ENCODE peak calls at places on chromosomes 4 and X, in ten cellular contexts. One of them, this sample, is unnamed.

GRCh38 chrX:425056-425455 is 38.3 kb upstream of the PPP2R3B start:
- DNase-seq in hepatocyte: no peak
- DNase-seq in fibroblast of the aortic adventitia: no peak
- DNase-seq in renal cortical epithelial cell: no peak
- DNase-seq in EH: no peak
- DNase-seq in activated T-cell treated with anti-CD3 and anti-CD28 coated beads for 48 hours: no peak
- DNase-seq in CD4-positive, alpha-beta T cell: no peak
- DNase-seq in HFF-Myc: no peak
- DNase-seq in M059J: no peak
- DNase-seq in lower lobe of right lung: peak; percentile 39
- DNase-seq in this sample: no peak

GRCh38 chr4:123390846-123391456 is 5.6 kb upstream of the SPRY1 start:
- DNase-seq in HFF-Myc: no peak
- DNase-seq in EH: peak; percentile 31
- DNase-seq in CD4-positive, alpha-beta T cell: no peak
- DNase-seq in M059J: peak; percentile 15
- DNase-seq in fibroblast of the aortic adventitia: peak; percentile 59
- DNase-seq in hepatocyte: peak; percentile 27
- DNase-seq in lower lobe of right lung: no peak
- DNase-seq in activated T-cell treated with anti-CD3 and anti-CD28 coated beads for 48 hours: no peak
- DNase-seq in renal cortical epithelial cell: peak; percentile 33
- DNase-seq in this sample: no peak

GRCh38 chr4:185343726-185344581 is 51.8 kb downstream of the LRP2BP start:
- DNase-seq in EH: peak; percentile 75
- DNase-seq in CD4-positive, alpha-beta T cell: no peak
- DNase-seq in M059J: peak; percentile 40
- DNase-seq in fibroblast of the aortic adventitia: peak; percentile 78
- DNase-seq in HFF-Myc: no peak
- DNase-seq in hepatocyte: peak; percentile 10
- DNase-seq in renal cortical epithelial cell: no peak
- DNase-seq in lower lobe of right lung: no peak
- DNase-seq in activated T-cell treated with anti-CD3 and anti-CD28 coated beads for 48 hours: peak; percentile 10
- DNase-seq in this sample: no peak

GRCh38 chr4:127012549-127012948 is 620.2 kb upstream of the INTU start:
- DNase-seq in CD4-positive, alpha-beta T cell: no peak
- DNase-seq in renal cortical epithelial cell: peak; percentile 87
- DNase-seq in fibroblast of the aortic adventitia: peak; percentile 38
- DNase-seq in EH: peak; percentile 59
- DNase-seq in HFF-Myc: no peak
- DNase-seq in M059J: peak; percentile 67
- DNase-seq in hepatocyte: no peak
- DNase-seq in lower lobe of right lung: no peak
- DNase-seq in activated T-cell treated with anti-CD3 and anti-CD28 coated beads for 48 hours: no peak
- DNase-seq in this sample: no peak

GRCh38 chr4:138050601-138051000 is 191.5 kb downstream of the SLC7A11 start:
- DNase-seq in M059J: no peak
- DNase-seq in lower lobe of right lung: no peak
- DNase-seq in activated T-cell treated with anti-CD3 and anti-CD28 coated beads for 48 hours: no peak
- DNase-seq in hepatocyte: no peak
- DNase-seq in renal cortical epithelial cell: no peak
- DNase-seq in HFF-Myc: no peak
- DNase-seq in CD4-positive, alpha-beta T cell: no peak
- DNase-seq in fibroblast of the aortic adventitia: no peak
- DNase-seq in EH: no peak
- DNase-seq in this sample: no peak

GRCh38 chrX:40006025-40007017 is 91.4 kb downstream of the BCOR start:
- DNase-seq in CD4-positive, alpha-beta T cell: peak; percentile 30
- DNase-seq in M059J: peak; percentile 60
- DNase-seq in EH: peak; percentile 16
- DNase-seq in activated T-cell treated with anti-CD3 and anti-CD28 coated beads for 48 hours: peak; percentile 27
- DNase-seq in hepatocyte: peak; percentile 67
- DNase-seq in HFF-Myc: no peak
- DNase-seq in lower lobe of right lung: peak; percentile 54
- DNase-seq in fibroblast of the aortic adventitia: no peak
- DNase-seq in renal cortical epithelial cell: no peak
- DNase-seq in this sample: no peak

GRCh38 chr4:5469151-5469775 is 239.1 kb downstream of the EVC2 start:
- DNase-seq in lower lobe of right lung: no peak
- DNase-seq in hepatocyte: no peak
- DNase-seq in fibroblast of the aortic adventitia: no peak
- DNase-seq in EH: no peak
- DNase-seq in activated T-cell treated with anti-CD3 and anti-CD28 coated beads for 48 hours: no peak
- DNase-seq in HFF-Myc: no peak
- DNase-seq in renal cortical epithelial cell: no peak
- DNase-seq in CD4-positive, alpha-beta T cell: no peak
- DNase-seq in M059J: no peak
- DNase-seq in this sample: no peak

GRCh38 chrX:119427024-119427794 is 28.1 kb downstream of the SLC25A43 start:
- DNase-seq in renal cortical epithelial cell: peak; percentile 32
- DNase-seq in activated T-cell treated with anti-CD3 and anti-CD28 coated beads for 48 hours: no peak
- DNase-seq in CD4-positive, alpha-beta T cell: no peak
- DNase-seq in EH: peak; percentile 65
- DNase-seq in HFF-Myc: no peak
- DNase-seq in fibroblast of the aortic adventitia: no peak
- DNase-seq in M059J: peak; percentile 80
- DNase-seq in hepatocyte: no peak
- DNase-seq in lower lobe of right lung: no peak
- DNase-seq in this sample: no peak

GRCh38 chr4:4655901-4656300 is 114.1 kb upstream of the STX18 start:
- DNase-seq in CD4-positive, alpha-beta T cell: no peak
- DNase-seq in EH: peak; percentile 55
- DNase-seq in lower lobe of right lung: no peak
- DNase-seq in fibroblast of the aortic adventitia: no peak
- DNase-seq in hepatocyte: no peak
- DNase-seq in renal cortical epithelial cell: no peak
- DNase-seq in activated T-cell treated with anti-CD3 and anti-CD28 coated beads for 48 hours: no peak
- DNase-seq in M059J: no peak
- DNase-seq in HFF-Myc: no peak
- DNase-seq in this sample: no peak

GRCh38 chr4:7584133-7584532 is 149.4 kb upstream of the PSAPL1 start:
- DNase-seq in HFF-Myc: no peak
- DNase-seq in lower lobe of right lung: no peak
- DNase-seq in activated T-cell treated with anti-CD3 and anti-CD28 coated beads for 48 hours: no peak
- DNase-seq in renal cortical epithelial cell: no peak
- DNase-seq in CD4-positive, alpha-beta T cell: no peak
- DNase-seq in M059J: no peak
- DNase-seq in hepatocyte: no peak
- DNase-seq in fibroblast of the aortic adventitia: no peak
- DNase-seq in EH: no peak
- DNase-seq in this sample: no peak

GRCh38 chrX:9824554-9824953 is 38.3 kb downstream of the SHROOM2 start:
- DNase-seq in activated T-cell treated with anti-CD3 and anti-CD28 coated beads for 48 hours: no peak
- DNase-seq in hepatocyte: no peak
- DNase-seq in renal cortical epithelial cell: no peak
- DNase-seq in CD4-positive, alpha-beta T cell: no peak
- DNase-seq in fibroblast of the aortic adventitia: no peak
- DNase-seq in M059J: no peak
- DNase-seq in HFF-Myc: no peak
- DNase-seq in lower lobe of right lung: no peak
- DNase-seq in EH: no peak
- DNase-seq in this sample: no peak

GRCh38 chrX:17377047-17377692 is 2.2 kb downstream of the NHS start:
- DNase-seq in lower lobe of right lung: no peak
- DNase-seq in renal cortical epithelial cell: peak; percentile 43
- DNase-seq in M059J: peak; percentile 78
- DNase-seq in CD4-positive, alpha-beta T cell: no peak
- DNase-seq in EH: peak; percentile 35
- DNase-seq in fibroblast of the aortic adventitia: peak; percentile 51
- DNase-seq in activated T-cell treated with anti-CD3 and anti-CD28 coated beads for 48 hours: no peak
- DNase-seq in HFF-Myc: no peak
- DNase-seq in hepatocyte: peak; percentile 63
- DNase-seq in this sample: no peak

GRCh38 chr4:148092316-148093014 is 349.7 kb downstream of the NR3C2 start:
- DNase-seq in CD4-positive, alpha-beta T cell: no peak
- DNase-seq in activated T-cell treated with anti-CD3 and anti-CD28 coated beads for 48 hours: no peak
- DNase-seq in EH: peak; percentile 4
- DNase-seq in renal cortical epithelial cell: no peak
- DNase-seq in hepatocyte: no peak
- DNase-seq in HFF-Myc: no peak
- DNase-seq in lower lobe of right lung: no peak
- DNase-seq in M059J: no peak
- DNase-seq in fibroblast of the aortic adventitia: peak; percentile 7
- DNase-seq in this sample: no peak

GRCh38 chrX:48490661-48491060 is 14.7 kb downstream of the FTSJ1 start:
- DNase-seq in lower lobe of right lung: no peak
- DNase-seq in CD4-positive, alpha-beta T cell: no peak
- DNase-seq in EH: peak; percentile 38
- DNase-seq in fibroblast of the aortic adventitia: no peak
- DNase-seq in activated T-cell treated with anti-CD3 and anti-CD28 coated beads for 48 hours: no peak
- DNase-seq in HFF-Myc: no peak
- DNase-seq in hepatocyte: no peak
- DNase-seq in renal cortical epithelial cell: peak; percentile 36
- DNase-seq in M059J: peak; percentile 75
- DNase-seq in this sample: no peak

This sample was measured in LNCaP clone FGC.